ENCODE peak calls at places on chromosome 2, in eight cellular contexts. K, F, R, G, I, N, V and P are unnamed samples.

GRCh38 chr2:224440988-224441387 is 39.1 kb upstream of the FAM124B start:
- DNase-seq in K (no peak), F (no peak), R (no peak), G (no peak), I (no peak), N (no peak), V (no peak), P (no peak)

GRCh38 chr2:174442546-174443510 is 44.0 kb downstream of the GPR155 start:
- DNase-seq in K (no peak), F (no peak), R (peak; percentile 82), G (peak; percentile 15), I (no peak), N (no peak), V (peak; percentile 89), P (peak; percentile 74)

GRCh38 chr2:228848638-228849037 is 422.4 kb downstream of the PID1 start:
- DNase-seq in K (no peak), F (no peak), R (no peak), G (no peak), I (no peak), N (no peak), V (no peak), P (no peak)

GRCh38 chr2:73264783-73265182 is 19.5 kb downstream of the FBXO41 start:
- DNase-seq in K (no peak), F (no peak), R (no peak), G (no peak), I (no peak), N (peak; percentile 46), V (no peak), P (no peak)

GRCh38 chr2:10813085-10813748 is 632 bp upstream of the PDIA6 start:
- DNase-seq in K (no peak), F (no peak), R (no peak), G (no peak), I (no peak), N (no peak), V (no peak), P (no peak)

GRCh38 chr2:169034256-169034655 is 3.1 kb upstream of the ABCB11 start:
- DNase-seq in K (no peak), F (no peak), R (peak; percentile 27), G (no peak), I (no peak), N (no peak), V (no peak), P (no peak)

GRCh38 chr2:33184026-33184425 is 237.3 kb downstream of the LTBP1 start:
- DNase-seq in K (no peak), F (no peak), R (no peak), G (no peak), I (no peak), N (no peak), V (no peak), P (no peak)

GRCh38 chr2:3482363-3482821 is 36.9 kb downstream of the ADI1 start:
- DNase-seq in K (no peak), F (no peak), R (no peak), G (no peak), I (no peak), N (no peak), V (no peak), P (no peak)

GRCh38 chr2:9331704-9332103 is 91.6 kb downstream of the ITGB1BP1 start:
- DNase-seq in K (peak; percentile 67), F (no peak), R (peak; percentile 76), G (no peak), I (no peak), N (no peak), V (no peak), P (no peak)

GRCh38 chr2:45532171-45532570 is 78.9 kb downstream of the SRBD1 start:
- DNase-seq in K (no peak), F (no peak), R (no peak), G (no peak), I (no peak), N (no peak), V (no peak), P (no peak)

GRCh38 chr2:237865623-237866041 is 6.2 kb downstream of the RAMP1 start:
- DNase-seq in K (no peak), F (no peak), R (no peak), G (no peak), I (no peak), N (peak; percentile 47), V (no peak), P (peak; percentile 28)

GRCh38 chr2:113925884-113926283 is 36.0 kb downstream of the ACTR3 start:
- DNase-seq in K (no peak), F (no peak), R (no peak), G (no peak), I (no peak), N (no peak), V (no peak), P (no peak)

GRCh38 chr2:229300814-229301213 is 29.7 kb upstream of the PID1 start:
- DNase-seq in K (no peak), F (no peak), R (peak; percentile 22), G (no peak), I (no peak), N (no peak), V (peak; percentile 54), P (peak; percentile 76)

GRCh38 chr2:96238266-96238665 is 27.5 kb downstream of the TMEM127 start:
- DNase-seq in K (no peak), F (no peak), R (no peak), G (no peak), I (no peak), N (no peak), V (no peak), P (no peak)

GRCh38 chr2:196887431-196887830 is 39.1 kb downstream of the PGAP1 start:
- DNase-seq in K (no peak), F (no peak), R (no peak), G (no peak), I (no peak), N (no peak), V (no peak), P (no peak)

DNA sequence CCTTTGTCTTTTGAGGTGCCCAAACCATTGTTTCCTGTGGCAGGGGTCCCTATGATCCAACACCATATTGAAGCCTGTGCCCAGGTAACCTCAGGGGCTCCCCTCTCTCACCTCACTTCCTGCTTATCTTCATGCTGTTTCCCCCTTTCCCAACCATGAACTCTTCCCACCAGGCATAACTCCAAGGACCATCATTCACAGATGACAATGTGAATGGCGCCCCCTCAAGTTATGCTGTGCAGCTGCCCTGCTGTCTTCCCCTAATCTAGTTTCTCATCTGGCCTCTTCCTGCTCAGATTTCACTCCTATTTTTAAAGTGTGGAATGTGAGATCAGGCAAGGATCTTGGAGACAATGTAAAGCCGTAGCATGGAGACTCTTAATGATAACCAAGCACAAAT is 1.4 kb downstream of the GMPPA start:
- DNase-seq in K (no peak), F (no peak), R (no peak), G (no peak), I (no peak), N (no peak), V (peak; percentile 60), P (peak; percentile 34)
- TF ChIP-seq CTCF in K (peak; percentile 14), F (no peak), R (peak; percentile 30), G (no peak), I (no peak), N (no peak), V (peak; percentile 56), P (peak; percentile 20)

GRCh38 chr2:36811071-36811470 is 114.6 kb downstream of the VIT start:
- DNase-seq in K (no peak), F (no peak), R (no peak), G (no peak), I (no peak), N (no peak), V (no peak), P (no peak)

GRCh38 chr2:36808386-36808785 is 111.9 kb downstream of the VIT start:
- DNase-seq in K (no peak), F (no peak), R (no peak), G (no peak), I (no peak), N (no peak), V (no peak), P (no peak)

GRCh38 chr2:36809046-36809445 is 112.5 kb downstream of the VIT start:
- DNase-seq in K (no peak), F (no peak), R (no peak), G (no peak), I (no peak), N (no peak), V (no peak), P (no peak)

GRCh38 chr2:36807223-36807886 is 110.8 kb downstream of the VIT start:
- DNase-seq in K (no peak), F (no peak), R (peak; percentile 8), G (no peak), I (no peak), N (no peak), V (no peak), P (peak; percentile 5)

GRCh38 chr2:36812196-36812595 is 115.7 kb downstream of the VIT start:
- DNase-seq in K (no peak), F (no peak), R (no peak), G (peak; percentile 36), I (no peak), N (no peak), V (no peak), P (peak; percentile 12)
- TF ChIP-seq CTCF in K (peak; percentile 31), F (no peak), R (peak; percentile 40), G (no peak), I (peak; percentile 18), N (no peak), V (peak; percentile 9), P (peak; percentile 28)

DNA sequence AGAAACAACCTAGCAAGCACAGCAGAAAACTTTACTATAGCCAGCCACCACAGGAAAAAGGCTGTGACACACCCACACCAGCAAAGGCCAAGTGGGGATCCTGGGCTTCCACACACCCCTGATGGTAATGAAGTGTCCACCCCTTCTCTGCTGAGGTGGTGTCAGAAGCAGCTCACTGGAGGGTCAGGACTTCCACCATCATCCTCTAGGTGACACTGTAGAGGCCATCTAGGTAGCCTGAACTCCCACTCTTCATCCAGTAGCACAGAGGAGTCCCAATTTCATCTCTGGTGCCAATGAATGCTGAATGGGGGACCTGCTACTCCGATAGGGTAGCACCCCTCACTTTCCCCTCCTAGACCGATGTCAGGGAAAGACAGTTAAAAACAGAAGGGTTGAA is 1544.4 kb downstream of the LRP1B start:
- DNase-seq in K (no peak), F (no peak), R (peak; percentile 28), G (peak; percentile 27), I (no peak), N (no peak), V (peak; percentile 44), P (peak; percentile 47)
- TF ChIP-seq CTCF in K (peak; percentile 57), F (no peak), R (peak; percentile 40), G (peak; percentile 48), I (peak; percentile 40), N (peak; percentile 42), V (peak; percentile 35), P (peak; percentile 68)

DNA sequence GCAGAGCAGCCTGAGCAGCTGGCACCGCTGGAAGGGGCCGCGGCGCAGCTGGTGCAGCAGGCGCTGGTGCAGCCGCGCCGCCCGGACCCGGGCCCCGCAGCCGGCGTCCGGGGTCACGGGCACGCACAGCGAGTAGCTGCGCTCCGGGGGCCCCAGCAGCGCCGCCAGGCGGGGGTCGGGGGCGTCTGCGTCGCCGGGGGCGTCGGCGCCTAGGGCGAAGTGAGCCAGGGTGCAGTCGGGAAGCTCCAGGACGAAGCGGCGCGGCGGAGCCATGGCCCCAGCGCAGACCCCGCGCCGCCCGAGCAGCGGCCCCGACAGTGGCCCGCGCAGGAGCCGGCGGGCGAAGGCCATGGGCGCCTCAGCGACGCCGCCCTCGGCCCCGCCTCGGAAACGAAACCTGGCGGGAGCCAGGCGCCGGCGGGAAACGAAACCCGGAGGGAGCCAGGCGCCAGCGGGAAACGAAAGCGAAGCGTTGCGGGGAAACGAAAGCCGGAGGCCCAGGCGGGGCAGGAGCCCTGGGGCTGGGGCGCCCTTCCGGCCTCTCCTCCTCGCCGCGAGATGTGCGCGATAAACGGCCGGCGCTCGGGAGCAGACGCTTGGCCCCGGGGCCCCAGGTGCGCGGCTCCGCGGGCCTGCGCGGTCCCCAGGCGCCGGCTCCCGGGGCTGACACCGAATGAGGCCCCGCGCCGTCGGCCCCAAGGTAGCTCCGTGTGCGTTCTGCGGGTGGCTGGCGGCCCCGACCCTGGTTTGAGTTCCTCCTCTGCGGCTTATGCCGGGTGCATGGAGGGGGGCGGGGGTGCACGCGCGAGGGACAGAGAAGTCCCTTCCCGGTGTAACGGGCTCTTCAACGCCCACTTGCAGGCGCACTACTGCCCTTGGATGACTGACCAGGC is at the start of gene CMPK2:
- DNase-seq in K (peak; percentile 67), F (no peak), R (peak; percentile 34), G (peak; percentile 50), I (peak; percentile 82), N (peak; percentile 92), V (peak; percentile 38), P (peak; percentile 23)
- TF ChIP-seq CTCF in K (peak; percentile 65), F (no peak), R (no peak), G (peak; percentile 28), I (peak; percentile 16), N (peak; percentile 34), V (no peak), P (no peak)